ENCODE peak calls at places on chromosomes 2 and 18, in nine cellular contexts. Z, E, T, W, Y, G, Q, O and D are unnamed samples.

GRCh38 chr2:203471323-203471722 is 63.8 kb downstream of the RAPH1 start:
- DNase-seq in O (no peak), G (no peak), Z (no peak), W (no peak), E (no peak), T (no peak), Q (no peak), Y (no peak), D (no peak)

GRCh38 chr2:70010222-70011111 is 49.0 kb upstream of the ASPRV1 start:
- DNase-seq in T (peak; percentile 43), W (no peak), G (no peak), Q (no peak), E (no peak), O (no peak), Y (no peak), Z (no peak), D (no peak)

GRCh38 chr18:44599409-44599808 is 81.3 kb upstream of the SETBP1 start:
- DNase-seq in W (no peak), Y (peak; percentile 54), E (peak; percentile 7), G (peak; percentile 78), Q (peak; percentile 78), Z (no peak), O (no peak), T (peak; percentile 21), D (no peak)

GRCh38 chr2:232888839-232889529 is 18.9 kb downstream of the SNORC start:
- DNase-seq in G (no peak), Y (no peak), W (no peak), Z (peak; percentile 9), Q (no peak), T (no peak), E (no peak), O (no peak), D (no peak)

GRCh38 chr2:162244559-162245031 is 1.4 kb upstream of the FAP start:
- DNase-seq in O (no peak), Y (peak; percentile 96), Z (no peak), E (peak; percentile 93), G (peak; percentile 98), T (peak; percentile 81), Q (peak; percentile 13), W (no peak), D (peak; percentile 69)

GRCh38 chr2:2902551-2903216 is 474.9 kb downstream of the EIPR1 start:
- DNase-seq in G (no peak), O (no peak), E (no peak), T (no peak), Q (no peak), W (no peak), Y (no peak), Z (no peak), D (no peak)

GRCh38 chr2:160913323-160913722 is 246.9 kb upstream of the TANK start:
- DNase-seq in O (no peak), T (no peak), Y (no peak), G (no peak), E (no peak), Q (no peak), W (no peak), Z (no peak), D (no peak)

GRCh38 chr18:31671951-31672350 is 12.4 kb downstream of the B4GALT6 start:
- DNase-seq in Q (no peak), Y (no peak), T (no peak), G (no peak), O (no peak), W (no peak), Z (no peak), E (no peak), D (no peak)

GRCh38 chr2:42547014-42547413 is 21.4 kb upstream of the MTA3 start:
- DNase-seq in W (no peak), Y (no peak), O (no peak), G (no peak), Q (peak; percentile 1), E (no peak), Z (no peak), T (no peak), D (no peak)

GRCh38 chr2:201888476-201888875 is 82.1 kb downstream of the CDK15 start:
- DNase-seq in T (no peak), E (no peak), W (no peak), G (no peak), Z (no peak), O (no peak), Q (no peak), Y (no peak), D (no peak)